ENCODE peak calls at places on chromosomes 12 and 14, in five cellular contexts. One of them, this sample, is unnamed.

GRCh38 chr12:85092814-85093370 is 56.7 kb downstream of the LRRIQ1 start:
- DNase-seq in HepG2: peak
- DNase-seq in GM12878: no peak
- DNase-seq in K562: no peak
- DNase-seq in H1: no peak
- DNase-seq in this sample: peak

GRCh38 chr12:91316825-91317224 is 134.2 kb upstream of the DCN start:
- DNase-seq in H1: no peak
- DNase-seq in GM12878: no peak
- DNase-seq in HepG2: no peak
- DNase-seq in K562: no peak
- DNase-seq in this sample: no peak

GRCh38 chr12:22626429-22626828 is 1.5 kb downstream of the ETNK1 start:
- DNase-seq in H1: no peak
- DNase-seq in GM12878: peak
- DNase-seq in K562: no peak
- DNase-seq in HepG2: no peak
- DNase-seq in this sample: no peak

GRCh38 chr12:91579516-91580263 is 397.1 kb upstream of the DCN start:
- DNase-seq in K562: no peak
- DNase-seq in HepG2: no peak
- DNase-seq in GM12878: no peak
- DNase-seq in H1: no peak
- DNase-seq in this sample: no peak

GRCh38 chr14:36585100-36585499 is 2.7 kb upstream of the NKX2-8 start:
- DNase-seq in HepG2: peak
- DNase-seq in H1: no peak
- DNase-seq in GM12878: no peak
- DNase-seq in K562: no peak
- DNase-seq in this sample: no peak

GRCh38 chr14:68332011-68332410 is 460.9 kb downstream of the ZFP36L1 start:
- DNase-seq in GM12878: no peak
- DNase-seq in K562: no peak
- DNase-seq in H1: no peak
- DNase-seq in HepG2: no peak
- DNase-seq in this sample: no peak

GRCh38 chr14:33668066-33668465 is 282.8 kb downstream of the EGLN3 start:
- DNase-seq in H1: no peak
- DNase-seq in K562: no peak
- DNase-seq in HepG2: no peak
- DNase-seq in GM12878: no peak
- DNase-seq in this sample: no peak

GRCh38 chr14:68145036-68145435 is 325.5 kb downstream of the RAD51B start:
- DNase-seq in GM12878: no peak
- DNase-seq in HepG2: no peak
- DNase-seq in H1: no peak
- DNase-seq in K562: no peak
- DNase-seq in this sample: no peak

GRCh38 chr12:131929530-131930456 is 717 bp downstream of the PUS1 start:
- DNase-seq in HepG2: no peak
- DNase-seq in K562: peak
- DNase-seq in GM12878: no peak
- DNase-seq in H1: no peak
- DNase-seq in this sample: no peak

GRCh38 chr14:99930420-99931274 is 134.6 kb upstream of the EVL start:
- DNase-seq in HepG2: no peak
- DNase-seq in K562: no peak
- DNase-seq in H1: no peak
- DNase-seq in GM12878: peak
- DNase-seq in this sample: no peak

GRCh38 chr12:94795520-94795919 is 145.2 kb upstream of the TMCC3 start:
- DNase-seq in GM12878: no peak
- DNase-seq in HepG2: no peak
- DNase-seq in K562: no peak
- DNase-seq in H1: no peak
- DNase-seq in this sample: peak

GRCh38 chr12:14410841-14411569 is 45.5 kb downstream of the ATF7IP start:
- DNase-seq in HepG2: no peak
- DNase-seq in H1: no peak
- DNase-seq in K562: no peak
- DNase-seq in GM12878: no peak
- DNase-seq in this sample: no peak

GRCh38 chr14:92362781-92363235 is 39.8 kb downstream of the SLC24A4 start:
- DNase-seq in K562: no peak
- DNase-seq in H1: no peak
- DNase-seq in HepG2: no peak
- DNase-seq in GM12878: no peak
- DNase-seq in this sample: no peak

GRCh38 chr14:39430762-39431415 is 1.3 kb downstream of the FBXO33 start:
- DNase-seq in K562: no peak
- DNase-seq in HepG2: peak
- DNase-seq in H1: no peak
- DNase-seq in GM12878: no peak
- DNase-seq in this sample: no peak

GRCh38 chr14:25122843-25123242 is 72.9 kb upstream of the STXBP6 start:
- DNase-seq in K562: no peak
- DNase-seq in GM12878: no peak
- DNase-seq in HepG2: no peak
- DNase-seq in H1: no peak
- DNase-seq in this sample: no peak

GRCh38 chr14:50531595-50532501 is 521 bp downstream of the MAP4K5 start:
- DNase-seq in H1: peak
- DNase-seq in GM12878: no peak
- DNase-seq in K562: no peak
- DNase-seq in HepG2: no peak
- DNase-seq in this sample: no peak

GRCh38 chr12:68844788-68845695 is 37.1 kb downstream of the MDM2 start:
- DNase-seq in H1: no peak
- DNase-seq in GM12878: no peak
- DNase-seq in HepG2: no peak
- DNase-seq in K562: no peak
- DNase-seq in this sample: no peak

GRCh38 chr14:61555056-61555838 is 140.1 kb upstream of the HIF1A start:
- DNase-seq in K562: no peak
- DNase-seq in H1: no peak
- DNase-seq in HepG2: no peak
- DNase-seq in GM12878: no peak
- DNase-seq in this sample: no peak

GRCh38 chr12:6839482-6840201 is 1.1 kb upstream of the GNB3 start:
- DNase-seq in GM12878: no peak
- DNase-seq in HepG2: no peak
- DNase-seq in H1: no peak
- DNase-seq in K562: no peak
- DNase-seq in this sample: no peak

GRCh38 chr14:96824283-96824682 is 27.1 kb downstream of the VRK1 start:
- DNase-seq in H1: no peak
- DNase-seq in GM12878: no peak
- DNase-seq in K562: no peak
- DNase-seq in HepG2: no peak
- DNase-seq in this sample: no peak

GRCh38 chr12:57764662-57765002 is 2.2 kb downstream of the CYP27B1 start:
- DNase-seq in HepG2: no peak
- DNase-seq in H1: peak
- DNase-seq in K562: no peak
- DNase-seq in GM12878: no peak
- DNase-seq in this sample: no peak

GRCh38 chr12:126258190-126258589 is 1193.0 kb downstream of the AACS start:
- DNase-seq in GM12878: no peak
- DNase-seq in H1: no peak
- DNase-seq in HepG2: no peak
- DNase-seq in K562: no peak
- DNase-seq in this sample: no peak

GRCh38 chr14:94394594-94395305 is 6.3 kb upstream of the SERPINA1 start:
- DNase-seq in GM12878: no peak
- DNase-seq in H1: no peak
- DNase-seq in K562: no peak
- DNase-seq in HepG2: peak
- DNase-seq in this sample: no peak

GRCh38 chr14:52640137-52640536 is 55.2 kb downstream of the ERO1A start:
- DNase-seq in HepG2: no peak
- DNase-seq in K562: no peak
- DNase-seq in H1: no peak
- DNase-seq in GM12878: no peak
- DNase-seq in this sample: no peak

GRCh38 chr12:461425-461824 is 1.7 kb downstream of the B4GALNT3 start:
- DNase-seq in K562: no peak
- DNase-seq in GM12878: no peak
- DNase-seq in H1: no peak
- DNase-seq in HepG2: peak
- DNase-seq in this sample: no peak

GRCh38 chr12:98126637-98127335 is 388.6 kb upstream of the TMPO start:
- DNase-seq in K562: no peak
- DNase-seq in GM12878: no peak
- DNase-seq in H1: no peak
- DNase-seq in HepG2: peak
- DNase-seq in this sample: no peak

GRCh38 chr14:52473557-52473956 is 78.7 kb downstream of the TXNDC16 start:
- DNase-seq in H1: no peak
- DNase-seq in K562: no peak
- DNase-seq in GM12878: no peak
- DNase-seq in HepG2: peak
- DNase-seq in this sample: peak

GRCh38 chr14:101480747-101481530 is 80.4 kb upstream of the DIO3 start:
- DNase-seq in K562: no peak
- DNase-seq in H1: no peak
- DNase-seq in HepG2: peak
- DNase-seq in GM12878: no peak
- DNase-seq in this sample: no peak

GRCh38 chr12:30926243-30927209 is at the start of gene TSPAN11:
- DNase-seq in HepG2: no peak
- DNase-seq in GM12878: no peak
- DNase-seq in H1: peak
- DNase-seq in K562: no peak
- DNase-seq in this sample: no peak

GRCh38 chr12:75658826-75659823 is 147.7 kb upstream of the KRR1 start:
- DNase-seq in HepG2: no peak
- DNase-seq in H1: no peak
- DNase-seq in GM12878: no peak
- DNase-seq in K562: no peak
- DNase-seq in this sample: peak

GRCh38 chr12:49706351-49707126 is 666 bp downstream of the FMNL3 start:
- DNase-seq in K562: peak
- DNase-seq in HepG2: no peak
- DNase-seq in H1: peak
- DNase-seq in GM12878: no peak
- DNase-seq in this sample: no peak

GRCh38 chr12:60210756-60211155 is 614.9 kb downstream of the SLC16A7 start:
- DNase-seq in K562: no peak
- DNase-seq in GM12878: no peak
- DNase-seq in H1: no peak
- DNase-seq in HepG2: no peak
- DNase-seq in this sample: no peak

GRCh38 chr14:59595071-59595470 is 18.5 kb upstream of the CCDC175 start:
- DNase-seq in HepG2: peak
- DNase-seq in H1: no peak
- DNase-seq in K562: no peak
- DNase-seq in GM12878: no peak
- DNase-seq in this sample: no peak

GRCh38 chr14:59601056-59601455 is 24.4 kb upstream of the CCDC175 start:
- DNase-seq in K562: no peak
- DNase-seq in HepG2: no peak
- DNase-seq in GM12878: no peak
- DNase-seq in H1: no peak
- DNase-seq in this sample: no peak

GRCh38 chr14:59600211-59600945 is 23.8 kb upstream of the CCDC175 start:
- DNase-seq in K562: no peak
- DNase-seq in HepG2: no peak
- DNase-seq in GM12878: no peak
- DNase-seq in H1: no peak
- DNase-seq in this sample: no peak
- TF ChIP-seq ZNF274 in K562: no peak
- TF ChIP-seq ZNF274 in HepG2: no peak
- TF ChIP-seq ZNF274 in GM12878: no peak
- TF ChIP-seq ZNF274 in H1: no peak
- TF ChIP-seq ZNF274 in this sample: no peak

DNA sequence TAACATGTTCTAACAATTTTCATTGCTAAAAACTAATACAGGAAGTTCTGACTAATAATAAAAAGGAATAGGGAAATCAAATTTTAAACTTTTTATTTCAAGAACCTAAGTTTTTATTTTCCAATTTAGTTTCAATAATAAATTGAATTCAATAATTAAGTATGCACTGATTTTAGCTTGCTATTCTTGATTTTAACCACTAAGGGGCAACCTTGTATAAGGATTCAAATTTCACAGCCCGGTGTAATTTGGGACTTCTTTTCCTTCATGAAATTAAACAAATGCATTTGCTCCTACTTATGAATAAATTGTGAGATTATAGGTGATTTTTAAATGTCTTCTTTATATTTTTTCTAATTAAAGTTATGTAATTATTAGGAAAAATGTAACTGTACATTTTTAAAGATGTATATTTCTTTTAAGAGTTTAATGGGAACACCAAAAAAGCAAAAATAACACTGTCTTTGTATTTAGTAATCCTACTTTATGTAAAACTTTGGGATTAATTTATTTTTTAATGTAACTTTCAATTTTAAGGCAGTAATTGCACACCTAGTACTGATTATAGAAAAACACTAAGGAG is 241.4 kb upstream of the PDZRN4 start:
- DNase-seq in GM12878: no peak
- DNase-seq in K562: peak
- DNase-seq in H1: no peak
- DNase-seq in HepG2: peak
- DNase-seq in this sample: peak
- TF ChIP-seq SRF in GM12878: no peak
- TF ChIP-seq SRF in K562: no peak
- TF ChIP-seq SRF in H1: no peak
- TF ChIP-seq SRF in HepG2: no peak
- TF ChIP-seq SRF in this sample: no peak

GRCh38 chr12:109701064-109701463 is 12.6 kb upstream of the FAM222A start:
- DNase-seq in GM12878: no peak
- DNase-seq in H1: no peak
- DNase-seq in HepG2: no peak
- DNase-seq in K562: no peak
- DNase-seq in this sample: no peak

GRCh38 chr12:109704371-109705098 is 9.1 kb upstream of the FAM222A start:
- DNase-seq in K562: no peak
- DNase-seq in GM12878: no peak
- DNase-seq in H1: no peak
- DNase-seq in HepG2: no peak
- DNase-seq in this sample: no peak

GRCh38 chr12:109705291-109705690 is 8.3 kb upstream of the FAM222A start:
- DNase-seq in HepG2: no peak
- DNase-seq in GM12878: no peak
- DNase-seq in H1: no peak
- DNase-seq in K562: no peak
- DNase-seq in this sample: no peak

GRCh38 chr12:109702126-109702841 is 11.3 kb upstream of the FAM222A start:
- DNase-seq in H1: no peak
- DNase-seq in GM12878: no peak
- DNase-seq in K562: no peak
- DNase-seq in HepG2: no peak
- DNase-seq in this sample: no peak

GRCh38 chr12:109703684-109704083 is 9.9 kb upstream of the FAM222A start:
- DNase-seq in H1: no peak
- DNase-seq in HepG2: no peak
- DNase-seq in GM12878: no peak
- DNase-seq in K562: no peak
- DNase-seq in this sample: no peak
- TF ChIP-seq ZNF274 in H1: no peak
- TF ChIP-seq ZNF274 in HepG2: no peak
- TF ChIP-seq ZNF274 in GM12878: no peak
- TF ChIP-seq ZNF274 in K562: no peak
- TF ChIP-seq ZNF274 in this sample: no peak

GRCh38 chr12:45284096-45284901 is 68.4 kb downstream of the ANO6 start:
- DNase-seq in HepG2: peak
- DNase-seq in H1: no peak
- DNase-seq in K562: no peak
- DNase-seq in GM12878: no peak
- DNase-seq in this sample: no peak
- TF ChIP-seq SRF in HepG2: no peak
- TF ChIP-seq SRF in H1: no peak
- TF ChIP-seq SRF in K562: no peak
- TF ChIP-seq SRF in GM12878: no peak
- TF ChIP-seq SRF in this sample: no peak